ENCODE peak calls at places on chromosomes 5 and 9, in five cellular contexts. Q is HS-27A, G is progenitor cell of endocrine pancreas, W is fibroblast of mammary gland, S is choroid plexus epithelial cell. V is an unnamed sample.

GRCh38 chr9:2390028-2390427 is 231.6 kb upstream of the VLDLR start:
- DNase-seq in W (no peak), S (no peak), G (no peak), Q (no peak), V (no peak)

GRCh38 chr5:74767579-74767913 is 497 bp downstream of the NSA2 start:
- DNase-seq in S (peak; percentile 69), W (peak; percentile 65), Q (no peak), G (no peak), V (peak; percentile 54)

GRCh38 chr9:91785403-91785917 is 164.6 kb downstream of the ROR2 start:
- DNase-seq in G (no peak), Q (no peak), S (no peak), W (peak; percentile 54), V (no peak)

GRCh38 chr9:127915325-127915752 is 1.5 kb downstream of the ST6GALNAC4 start:
- DNase-seq in W (no peak), S (no peak), Q (no peak), G (no peak), V (no peak)

GRCh38 chr5:159409801-159410200 is 79.5 kb upstream of the IL12B start:
- DNase-seq in S (peak; percentile 11), W (no peak), G (no peak), Q (no peak), V (no peak)

GRCh38 chr5:73853091-73853490 is 227.1 kb downstream of the ARHGEF28 start:
- DNase-seq in S (peak; percentile 41), W (peak; percentile 54), Q (no peak), G (no peak), V (no peak)

GRCh38 chr5:68259696-68260095 is 44.1 kb downstream of the PIK3R1 start:
- DNase-seq in G (no peak), W (no peak), Q (no peak), S (no peak), V (no peak)

GRCh38 chr5:154540600-154540999 is 62.6 kb upstream of the HAND1 start:
- DNase-seq in S (no peak), Q (no peak), G (no peak), W (no peak), V (no peak)

GRCh38 chr5:134240421-134240962 is 14.6 kb upstream of the PPP2CA start:
- DNase-seq in G (no peak), S (peak; percentile 94), W (peak; percentile 67), Q (no peak), V (peak; percentile 41)

GRCh38 chr9:130772185-130772584 is 62.9 kb upstream of the ABL1 start:
- DNase-seq in G (no peak), S (no peak), Q (no peak), W (peak; percentile 17), V (no peak)

GRCh38 chr5:133938039-133938821 is 30.2 kb downstream of the C5orf15 start:
- DNase-seq in W (no peak), Q (no peak), S (no peak), G (no peak), V (peak; percentile 56)

GRCh38 chr5:137022043-137022442 is 477.1 kb downstream of the SPOCK1 start:
- DNase-seq in G (no peak), W (peak; percentile 21), S (no peak), Q (no peak), V (no peak)

GRCh38 chr5:174056064-174056842 is 10.7 kb downstream of the NSG2 start:
- DNase-seq in W (no peak), G (no peak), S (no peak), Q (no peak), V (no peak)

GRCh38 chr5:147617191-147617606 is 107.3 kb upstream of the DPYSL3 start:
- DNase-seq in Q (no peak), S (peak; percentile 44), W (peak; percentile 17), G (no peak), V (no peak)

GRCh38 chr5:87686975-87687374 is 274.2 kb upstream of the CCNH start:
- DNase-seq in W (no peak), S (no peak), Q (no peak), G (no peak), V (no peak)

V was measured in Caco-2.